ENCODE peak calls at places on chromosomes 3 and 15, in ten cellular contexts. X is activated CD4-positive, alpha-beta T cell treated with anti-CD3 and anti-CD28 coated beads, Interleukin-2, amount 10 ng/mL, durations not matched to agents 7 days and 5 days; J is amniotic stem cell; O is mammary epithelial cell; M is CD8-positive, alpha-beta T cell; D is small intestine; Q is PC-9; G is ACHN; R is Karpas-422; K is EL. Y is an unnamed sample.

GRCh38 chr15:86362556-86362955 is 282.9 kb downstream of the AGBL1 start:
- DNase-seq in G (peak; percentile 1), M (no peak), Q (no peak), D (no peak), X (no peak), O (peak; percentile 98), J (no peak), K (no peak), R (no peak), Y (no peak)

GRCh38 chr15:100769975-100770340 is 109.7 kb upstream of the ALDH1A3 start:
- DNase-seq in J (no peak), X (no peak), G (no peak), Q (no peak), O (no peak), D (no peak), M (no peak), R (no peak), K (no peak), Y (no peak)

GRCh38 chr3:24682141-24682547 is 187.5 kb upstream of the THRB start:
- DNase-seq in Q (no peak), D (no peak), G (no peak), K (peak; percentile 7), R (no peak), M (no peak), J (no peak), X (no peak), O (peak; percentile 69), Y (no peak)

GRCh38 chr3:10835406-10835805 is 19.4 kb downstream of the SLC6A11 start:
- DNase-seq in M (no peak), R (peak; percentile 61), X (no peak), Q (no peak), K (no peak), O (no peak), J (no peak), G (no peak), D (no peak), Y (no peak)

GRCh38 chr3:159982442-159982841 is 6.2 kb upstream of the IL12A start:
- DNase-seq in J (no peak), K (no peak), G (no peak), O (no peak), X (no peak), M (no peak), R (no peak), Q (no peak), D (no peak), Y (no peak)

GRCh38 chr3:187958432-187959003 is 195.4 kb upstream of the LPP start:
- DNase-seq in G (no peak), J (no peak), Q (no peak), X (peak; percentile 76), D (peak; percentile 44), O (no peak), R (peak; percentile 100), M (peak; percentile 30), K (no peak), Y (no peak)

GRCh38 chr15:66995257-66995656 is 70.1 kb upstream of the SMAD3 start:
- DNase-seq in O (peak; percentile 65), R (no peak), K (peak; percentile 72), Q (no peak), X (no peak), D (no peak), J (no peak), G (no peak), M (no peak), Y (no peak)

GRCh38 chr15:44265757-44266156 is 22.8 kb upstream of the GOLM2 start:
- DNase-seq in Q (no peak), K (peak; percentile 4), R (no peak), J (no peak), D (no peak), M (no peak), O (no peak), G (no peak), X (no peak), Y (no peak)

GRCh38 chr3:43894176-43895049 is 203.7 kb downstream of the ABHD5 start:
- DNase-seq in M (no peak), Q (no peak), K (peak; percentile 80), D (peak; percentile 54), J (peak; percentile 30), O (peak; percentile 27), G (peak; percentile 57), X (peak; percentile 8), R (peak; percentile 93), Y (peak; percentile 57)

GRCh38 chr15:39834256-39834655 is 51.6 kb upstream of the FSIP1 start:
- DNase-seq in K (peak; percentile 65), X (no peak), R (no peak), J (no peak), G (no peak), O (no peak), M (no peak), Q (no peak), D (no peak), Y (no peak)

GRCh38 chr15:61318276-61318675 is 89.2 kb upstream of the RORA start:
- DNase-seq in J (no peak), Q (no peak), G (no peak), M (no peak), K (no peak), O (no peak), X (no peak), R (no peak), D (no peak), Y (no peak)

GRCh38 chr3:61594978-61595687 is 33.8 kb downstream of the PTPRG start:
- DNase-seq in Q (no peak), O (no peak), K (peak; percentile 49), G (no peak), X (no peak), M (no peak), R (no peak), D (no peak), J (no peak), Y (no peak)

GRCh38 chr3:159782724-159783421 is 205.8 kb upstream of the IL12A start:
- DNase-seq in G (no peak), D (no peak), Q (no peak), X (no peak), O (no peak), M (no peak), J (no peak), K (no peak), R (no peak), Y (no peak)

GRCh38 chr3:58422756-58423324 is 10.8 kb downstream of the PDHB start:
- DNase-seq in J (no peak), G (peak; percentile 9), X (no peak), K (no peak), Q (no peak), O (no peak), D (peak; percentile 11), R (no peak), M (no peak), Y (no peak)

GRCh38 chr15:63504979-63505841 is 817 bp downstream of the USP3 start:
- DNase-seq in Q (peak; percentile 48), K (peak; percentile 65), O (peak; percentile 48), X (peak; percentile 55), G (peak; percentile 66), M (no peak), J (peak; percentile 48), R (peak; percentile 78), D (peak; percentile 80), Y (peak; percentile 77)

GRCh38 chr3:65334045-65334665 is 646.4 kb upstream of the ADAMTS9 start:
- DNase-seq in J (no peak), Q (no peak), D (no peak), K (peak; percentile 2), O (no peak), M (no peak), X (no peak), G (no peak), R (no peak), Y (no peak)

GRCh38 chr3:52052831-52053306 is 3.5 kb downstream of the DUSP7 start:
- DNase-seq in M (no peak), Q (peak; percentile 4), G (peak; percentile 61), J (peak; percentile 68), O (peak; percentile 73), X (peak; percentile 65), K (peak; percentile 89), R (no peak), D (peak; percentile 31), Y (peak; percentile 85)

GRCh38 chr3:177005718-177006405 is 191.4 kb downstream of the TBL1XR1 start:
- DNase-seq in J (no peak), X (no peak), Q (no peak), M (no peak), G (no peak), D (no peak), K (no peak), R (no peak), O (no peak), Y (no peak)

GRCh38 chr3:137867611-137868010 is 103.5 kb downstream of the SOX14 start:
- DNase-seq in Q (no peak), D (no peak), M (no peak), X (no peak), G (no peak), R (no peak), K (no peak), O (no peak), J (no peak), Y (no peak)

GRCh38 chr15:64355559-64356442 is at the start of gene CSNK1G1:
- DNase-seq in G (peak; percentile 94), D (peak; percentile 92), R (peak; percentile 98), M (peak; percentile 77), K (peak; percentile 98), Q (peak; percentile 88), J (peak; percentile 89), O (peak; percentile 93), X (peak; percentile 94), Y (peak; percentile 95)

GRCh38 chr3:117651271-117651670 is 941.7 kb downstream of the TUSC7 start:
- DNase-seq in D (no peak), M (no peak), K (no peak), O (no peak), G (no peak), Q (no peak), X (no peak), J (no peak), R (no peak), Y (no peak)

GRCh38 chr3:183279371-183279770 is 26.3 kb downstream of the B3GNT5 start:
- DNase-seq in X (no peak), G (no peak), J (no peak), K (no peak), R (no peak), D (no peak), O (no peak), M (no peak), Q (no peak), Y (no peak)

GRCh38 chr3:194386066-194386465 is 13.0 kb downstream of the GP5 start:
- DNase-seq in X (no peak), O (no peak), R (no peak), D (no peak), J (no peak), Q (no peak), K (no peak), G (no peak), M (no peak), Y (no peak)

GRCh38 chr3:186609247-186609868 is 3.5 kb upstream of the AHSG start:
- DNase-seq in M (no peak), Q (no peak), G (peak; percentile 49), O (peak; percentile 72), K (peak; percentile 24), R (peak; percentile 84), X (no peak), J (no peak), D (peak; percentile 68), Y (no peak)

GRCh38 chr3:148957586-148957985 is 33.8 kb upstream of the GYG1 start:
- DNase-seq in D (no peak), X (no peak), G (peak; percentile 14), Q (no peak), J (no peak), O (no peak), R (peak; percentile 58), M (no peak), K (peak; percentile 24), Y (no peak)

Y was measured in SJSA1.